ENCODE peak calls at places on chromosomes 4 and X, in five cellular contexts. Q is HL-60; S is H7; Y is CD8-positive, alpha-beta T cell; U is cardiac fibroblast. T is an unnamed sample.

GRCh38 chrX:123625477-123625876 is 107.4 kb downstream of the THOC2 start:
- DNase-seq in Q (no peak), S (no peak), Y (no peak), U (no peak), T (no peak)

GRCh38 chr4:1012031-1012739 is 759 bp downstream of the FGFRL1 start:
- DNase-seq in Q (peak; percentile 25), S (peak; percentile 89), Y (peak; percentile 39), U (peak; percentile 27), T (no peak)

GRCh38 chr4:25030283-25031076 is at the start of gene LGI2:
- DNase-seq in Q (no peak), S (peak; percentile 89), Y (no peak), U (peak; percentile 17), T (no peak)

GRCh38 chr4:26717332-26717731 is 133.4 kb downstream of the TBC1D19 start:
- DNase-seq in Q (no peak), S (no peak), Y (no peak), U (peak; percentile 57), T (no peak)

GRCh38 chr4:54224960-54225670 is 4.0 kb upstream of the PDGFRA start:
- DNase-seq in Q (no peak), S (peak; percentile 22), Y (no peak), U (no peak), T (no peak)

GRCh38 chr4:14458463-14458862 is 543.8 kb upstream of the CPEB2 start:
- DNase-seq in Q (no peak), S (no peak), Y (no peak), U (no peak), T (no peak)

GRCh38 chr4:85200106-85200505 is 233.6 kb upstream of the WDFY3 start:
- DNase-seq in Q (no peak), S (no peak), Y (no peak), U (no peak), T (no peak)

GRCh38 chr4:104942990-104943758 is 203.5 kb upstream of the TET2 start:
- DNase-seq in Q (no peak), S (no peak), Y (peak; percentile 24), U (no peak), T (no peak)

GRCh38 chrX:22748093-22748999 is 251.4 kb upstream of the DDX53 start:
- DNase-seq in Q (peak; percentile 0), S (peak; percentile 27), Y (peak; percentile 41), U (peak; percentile 63), T (peak; percentile 80)

GRCh38 chrX:64230123-64230970 is at the start of gene ASB12:
- DNase-seq in Q (no peak), S (peak; percentile 39), Y (no peak), U (no peak), T (no peak)

GRCh38 chrX:9730078-9730477 is 35.6 kb downstream of the GPR143 start:
- DNase-seq in Q (no peak), S (no peak), Y (no peak), U (no peak), T (no peak)

GRCh38 chr4:1019726-1020470 is 8.5 kb downstream of the FGFRL1 start:
- DNase-seq in Q (no peak), S (peak; percentile 92), Y (no peak), U (no peak), T (peak; percentile 69)

GRCh38 chrX:77014655-77015377 is 432.4 kb upstream of the FGF16 start:
- DNase-seq in Q (no peak), S (peak; percentile 56), Y (no peak), U (no peak), T (peak; percentile 43)

GRCh38 chr4:6926681-6927478 is 17.3 kb downstream of the TBC1D14 start:
- DNase-seq in Q (no peak), S (no peak), Y (peak; percentile 65), U (peak; percentile 38), T (no peak)

GRCh38 chr4:25457053-25457715 is 80.1 kb downstream of the ANAPC4 start:
- DNase-seq in Q (no peak), S (no peak), Y (no peak), U (peak; percentile 50), T (no peak)

GRCh38 chr4:38132140-38132673 is 172.0 kb downstream of the PTTG2 start:
- DNase-seq in Q (no peak), S (peak; percentile 42), Y (peak; percentile 59), U (peak; percentile 98), T (no peak)

GRCh38 chr4:73865697-73866096 is 3.5 kb upstream of the CXCL1 start:
- DNase-seq in Q (no peak), S (no peak), Y (no peak), U (no peak), T (no peak)

GRCh38 chr4:180292339-180292738 is 1950.9 kb upstream of the TENM3 start:
- DNase-seq in Q (no peak), S (no peak), Y (no peak), U (no peak), T (no peak)

GRCh38 chr4:94536649-94537464 is 85.1 kb downstream of the PDLIM5 start:
- DNase-seq in Q (no peak), S (no peak), Y (no peak), U (peak; percentile 55), T (no peak)

GRCh38 chr4:17142232-17142711 is 243.8 kb upstream of the LDB2 start:
- DNase-seq in Q (peak; percentile 91), S (no peak), Y (no peak), U (peak; percentile 92), T (no peak)

GRCh38 chr4:85170241-85170640 is 203.8 kb upstream of the WDFY3 start:
- DNase-seq in Q (no peak), S (no peak), Y (no peak), U (no peak), T (no peak)

GRCh38 chr4:10115271-10115656 is 1.3 kb downstream of the WDR1 start:
- DNase-seq in Q (no peak), S (no peak), Y (no peak), U (peak; percentile 64), T (no peak)

GRCh38 chr4:112896326-112896892 is 153.0 kb upstream of the ANK2 start:
- DNase-seq in Q (no peak), S (no peak), Y (no peak), U (no peak), T (no peak)

GRCh38 chrX:39734174-39734776 is 363.5 kb downstream of the BCOR start:
- DNase-seq in Q (no peak), S (no peak), Y (no peak), U (no peak), T (no peak)

GRCh38 chr4:110612631-110613269 is 10.1 kb downstream of the PITX2 start:
- DNase-seq in Q (no peak), S (peak; percentile 28), Y (no peak), U (no peak), T (no peak)

GRCh38 chr4:176054942-176055341 is 10.7 kb upstream of the WDR17 start:
- DNase-seq in Q (no peak), S (peak; percentile 12), Y (no peak), U (no peak), T (no peak)

GRCh38 chr4:168461821-168462220 is 18.5 kb downstream of the DDX60L start:
- DNase-seq in Q (no peak), S (no peak), Y (no peak), U (no peak), T (no peak)

GRCh38 chr4:186067757-186068385 is 1.1 kb upstream of the TLR3 start:
- DNase-seq in Q (no peak), S (no peak), Y (peak; percentile 9), U (peak; percentile 75), T (peak; percentile 73)

DNA sequence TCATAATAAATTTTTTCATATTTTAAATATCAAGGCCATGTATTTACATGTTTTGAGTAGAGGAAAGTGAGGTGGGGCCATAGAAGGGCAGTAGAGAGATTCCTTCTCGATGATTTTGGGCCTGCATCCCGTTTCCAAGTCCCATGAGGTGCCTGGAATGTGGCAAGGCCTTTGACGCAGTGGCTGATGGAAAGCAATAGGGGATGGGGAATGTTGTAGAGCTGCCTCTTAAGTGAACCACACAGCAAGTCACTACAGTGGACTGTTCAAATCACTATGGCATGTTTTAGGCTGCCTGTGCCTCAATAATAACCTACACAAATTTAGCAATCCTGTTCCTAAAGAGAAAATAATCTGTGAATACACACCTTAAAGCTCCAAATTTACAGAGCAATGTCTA is 48.3 kb downstream of the ANXA5 start:
- DNase-seq in Q (no peak), S (no peak), Y (no peak), U (peak; percentile 80), T (no peak)
- H3K4me3 ChIP-seq in Q (no peak overlapping the region), S (no peak overlapping the region), Y (no peak overlapping the region), U (no peak overlapping the region), T (no peak overlapping the region)

DNA sequence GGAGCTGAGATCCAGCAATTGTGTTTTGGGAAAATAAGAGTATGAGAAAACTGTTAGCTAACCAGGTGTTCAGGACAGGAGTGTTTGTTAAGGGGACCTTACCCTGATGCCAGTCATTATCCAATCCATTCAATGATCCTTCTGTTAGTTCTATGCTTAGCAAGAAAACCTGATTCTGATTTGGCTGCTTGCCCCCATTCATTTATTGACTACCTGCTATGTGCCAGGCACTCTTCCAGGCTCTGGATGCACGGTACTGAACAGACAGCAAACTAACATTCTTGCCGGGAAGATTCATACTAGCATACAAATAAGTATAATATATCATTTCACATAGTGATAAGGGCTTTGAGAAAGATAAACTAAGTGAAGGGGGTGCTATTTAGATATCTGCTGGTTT is 1.0 kb upstream of the MECP2 start:
- DNase-seq in Q (no peak), S (no peak), Y (no peak), U (no peak), T (no peak)
- H3K4me3 ChIP-seq in Q (no peak overlapping the region), S (no peak overlapping the region), Y (no peak overlapping the region), U (no peak overlapping the region), T (no peak overlapping the region)

GRCh38 chrX:115560211-115560977 is 580 bp upstream of the PLS3 start:
- DNase-seq in Q (no peak), S (no peak), Y (no peak), U (peak; percentile 64), T (no peak)
- H3K4me3 ChIP-seq in Q (no peak overlapping the region), S (peak overlapping the region; percentile 90), Y (no peak overlapping the region), U (peak overlapping the region; percentile 70), T (no peak overlapping the region)

GRCh38 chr4:8853249-8853648 is 18.4 kb downstream of the HMX1 start:
- DNase-seq in Q (no peak), S (peak; percentile 71), Y (no peak), U (no peak), T (peak; percentile 61)

GRCh38 chr4:8850074-8850829 is 21.4 kb downstream of the HMX1 start:
- DNase-seq in Q (no peak), S (peak; percentile 55), Y (no peak), U (no peak), T (no peak)

GRCh38 chr4:8852118-8852704 is 19.4 kb downstream of the HMX1 start:
- DNase-seq in Q (no peak), S (no peak), Y (no peak), U (no peak), T (no peak)

GRCh38 chr4:8850830-8851188 is 20.8 kb downstream of the HMX1 start:
- DNase-seq in Q (no peak), S (no peak), Y (no peak), U (no peak), T (no peak)

GRCh38 chr4:8851321-8852117 is 20.1 kb downstream of the HMX1 start:
- DNase-seq in Q (no peak), S (no peak), Y (no peak), U (no peak), T (no peak)
- H3K4me3 ChIP-seq in Q (no peak overlapping the region), S (no peak overlapping the region), Y (no peak overlapping the region), U (no peak overlapping the region), T (no peak overlapping the region)

T was measured in Karpas-422.